ENCODE peak calls at places on chromosomes 3 and 15, in six cellular contexts. H is brain microvascular endothelial cell, N is body of pancreas, O is Peyer's patch, B is left ventricle myocardium inferior, E is A549. P is an unnamed sample.

GRCh38 chr15:69305204-69305931 is 6.7 kb downstream of the PAQR5 start:
- DNase-seq in H (peak; percentile 84), N (peak; percentile 41), O (peak; percentile 76), B (no peak), E (peak; percentile 98), P (no peak)

GRCh38 chr3:119911748-119912147 is 129.8 kb downstream of the NR1I2 start:
- DNase-seq in H (no peak), N (no peak), O (no peak), B (no peak), E (no peak), P (no peak)

GRCh38 chr3:170531557-170532335 is 54.1 kb downstream of the SLC7A14 start:
- DNase-seq in H (no peak), N (no peak), O (no peak), B (no peak), E (no peak), P (no peak)

GRCh38 chr15:38128389-38128788 is 124.2 kb upstream of the SPRED1 start:
- DNase-seq in H (no peak), N (no peak), O (no peak), B (no peak), E (no peak), P (no peak)

GRCh38 chr15:73921257-73921890 is 4.9 kb upstream of the LOXL1 start:
- DNase-seq in H (no peak), N (no peak), O (no peak), B (peak; percentile 81), E (no peak), P (no peak)

GRCh38 chr15:69685524-69686452 is 233.2 kb downstream of the RPLP1 start:
- DNase-seq in H (no peak), N (no peak), O (no peak), B (no peak), E (no peak), P (no peak)

GRCh38 chr3:170740726-170741591 is 129.0 kb downstream of the RPL22L1 start:
- DNase-seq in H (peak; percentile 42), N (no peak), O (peak; percentile 64), B (peak; percentile 33), E (peak; percentile 28), P (no peak)

GRCh38 chr3:194086251-194087075 is 49.5 kb upstream of the HES1 start:
- DNase-seq in H (peak; percentile 27), N (no peak), O (peak; percentile 37), B (no peak), E (no peak), P (no peak)

GRCh38 chr3:134965849-134966248 is 170.8 kb downstream of the EPHB1 start:
- DNase-seq in H (no peak), N (no peak), O (no peak), B (no peak), E (no peak), P (no peak)

GRCh38 chr3:87206635-87207034 is 20.5 kb upstream of the CHMP2B start:
- DNase-seq in H (no peak), N (no peak), O (no peak), B (no peak), E (no peak), P (no peak)

GRCh38 chr3:30073622-30074021 is 532.8 kb upstream of the TGFBR2 start:
- DNase-seq in H (no peak), N (no peak), O (peak; percentile 52), B (no peak), E (no peak), P (no peak)

GRCh38 chr15:81939604-81940440 is 106.0 kb downstream of the MEX3B start:
- DNase-seq in H (peak; percentile 84), N (no peak), O (no peak), B (no peak), E (peak; percentile 28), P (no peak)

GRCh38 chr3:129975332-129976090 is 991 bp downstream of the TRH start:
- DNase-seq in H (no peak), N (no peak), O (no peak), B (peak; percentile 23), E (no peak), P (no peak)

GRCh38 chr15:34927726-34928125 is 41.8 kb downstream of the AQR start:
- DNase-seq in H (no peak), N (no peak), O (no peak), B (no peak), E (peak; percentile 12), P (no peak)

GRCh38 chr3:116322761-116323160 is 122.5 kb downstream of the LSAMP start:
- DNase-seq in H (no peak), N (no peak), O (no peak), B (no peak), E (no peak), P (no peak)
- H3K27ac ChIP-seq in H (no peak overlapping the region), N (no peak overlapping the region), O (no peak overlapping the region), B (no peak overlapping the region), E (no peak overlapping the region), P (no peak overlapping the region)

DNA sequence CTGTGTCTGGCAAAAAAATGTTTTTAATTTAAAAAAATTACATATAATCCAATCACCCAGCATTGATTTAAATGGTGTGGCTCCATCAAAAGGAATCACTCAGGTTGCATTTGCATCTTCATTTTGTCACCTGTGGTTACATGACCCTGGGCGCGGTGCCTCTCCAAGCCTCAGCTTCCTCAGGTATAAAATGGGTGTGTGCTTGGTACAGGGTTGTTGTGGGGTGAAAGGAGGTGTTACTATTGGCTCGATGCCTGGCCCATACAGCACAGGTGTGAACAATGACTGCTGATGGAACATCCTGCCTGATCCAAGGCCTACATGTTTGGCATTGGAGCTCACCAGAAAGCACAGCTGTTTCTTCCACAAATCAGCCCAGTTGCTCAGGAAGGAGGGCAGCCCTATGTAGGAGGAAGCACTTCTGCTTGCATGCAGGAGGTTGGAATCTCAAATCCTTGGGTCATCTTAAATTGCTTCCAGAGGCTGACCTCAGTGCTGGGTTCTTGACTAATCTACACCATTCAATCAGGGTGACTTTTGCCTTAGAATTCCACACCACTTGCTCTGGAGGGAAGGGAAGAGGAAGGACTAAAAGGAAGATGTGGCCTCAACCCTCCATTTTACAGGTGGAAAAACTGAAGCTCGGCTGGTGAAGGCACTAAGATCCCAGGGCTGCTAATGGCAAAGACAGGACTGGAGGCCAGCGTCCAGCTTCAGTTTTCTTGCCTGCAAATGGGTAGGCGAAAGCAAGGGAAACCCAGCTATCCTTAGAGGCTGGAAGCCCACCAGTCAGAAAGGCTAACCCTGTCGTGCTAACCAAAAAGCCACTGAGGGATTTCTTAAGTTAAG is 31.7 kb downstream of the BHLHE40 start:
- DNase-seq in H (no peak), N (no peak), O (peak; percentile 76), B (no peak), E (no peak), P (no peak)
- H3K4me3 ChIP-seq in H (no peak overlapping the region), N (no peak overlapping the region), O (no peak overlapping the region), B (no peak overlapping the region), E (no peak overlapping the region), P (no peak overlapping the region)

GRCh38 chr3:128794788-128795649 is 69.0 kb downstream of the RAB7A start:
- DNase-seq in H (peak; percentile 64), N (peak; percentile 60), O (peak; percentile 79), B (no peak), E (peak; percentile 69), P (peak; percentile 64)
- H3K27ac ChIP-seq in H (no peak overlapping the region), N (no peak overlapping the region), O (peak overlapping the region; percentile 36), B (peak overlapping the region; percentile 68), E (no peak overlapping the region), P (no peak overlapping the region)

DNA sequence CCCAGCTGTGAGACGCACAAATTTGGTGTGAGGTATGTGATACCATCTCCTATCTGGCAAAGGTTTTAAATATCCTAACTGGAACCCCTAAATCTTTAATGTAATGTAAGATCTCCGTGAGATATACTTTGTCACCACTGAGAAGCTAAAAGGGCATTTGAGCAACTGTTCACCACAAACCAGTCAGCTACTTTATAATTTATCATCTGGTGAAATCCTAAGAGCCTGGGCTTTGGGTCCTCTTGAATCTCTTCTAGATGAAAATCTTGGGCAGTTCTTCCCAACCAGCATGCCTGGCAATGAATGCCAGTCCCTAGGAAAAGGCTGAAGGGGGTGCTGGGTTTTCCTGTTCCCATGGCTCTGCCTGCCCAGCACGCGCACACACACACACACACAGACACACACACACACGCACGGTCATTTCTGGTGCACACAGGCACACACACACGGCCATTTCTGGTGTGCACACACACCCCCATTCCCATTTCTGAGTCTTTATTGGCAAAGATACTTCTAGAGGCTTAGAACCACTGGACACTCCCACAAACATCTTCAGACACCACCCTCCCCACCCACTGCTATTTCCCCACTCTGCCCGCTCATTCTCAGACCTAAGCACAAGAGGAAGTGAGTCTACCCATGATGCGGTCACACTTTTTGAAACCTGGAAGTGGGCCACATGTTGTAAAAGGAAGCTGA is 72.6 kb downstream of the MYO1E start:
- DNase-seq in H (peak; percentile 96), N (peak; percentile 47), O (peak; percentile 94), B (peak; percentile 45), E (peak; percentile 91), P (peak; percentile 80)
- H3K4me3 ChIP-seq in H (no peak overlapping the region), N (no peak overlapping the region), O (no peak overlapping the region), B (peak overlapping the region; percentile 9), E (peak overlapping the region; percentile 18), P (peak overlapping the region; percentile 13)

GRCh38 chr3:139355937-139356336 is 12.1 kb downstream of the MRPS22 start:
- DNase-seq in H (no peak), N (no peak), O (no peak), B (no peak), E (no peak), P (no peak)

GRCh38 chr3:139355502-139355901 is 11.7 kb downstream of the MRPS22 start:
- DNase-seq in H (no peak), N (no peak), O (no peak), B (no peak), E (no peak), P (no peak)

GRCh38 chr3:139357899-139358298 is 14.1 kb downstream of the MRPS22 start:
- DNase-seq in H (no peak), N (no peak), O (no peak), B (no peak), E (no peak), P (no peak)

GRCh38 chr3:139354661-139355060 is 10.8 kb downstream of the MRPS22 start:
- DNase-seq in H (no peak), N (no peak), O (no peak), B (no peak), E (no peak), P (no peak)

GRCh38 chr3:139358857-139359562 is 15.2 kb downstream of the MRPS22 start:
- DNase-seq in H (no peak), N (no peak), O (no peak), B (no peak), E (no peak), P (no peak)
- H3K27ac ChIP-seq in H (no peak overlapping the region), N (no peak overlapping the region), O (no peak overlapping the region), B (no peak overlapping the region), E (no peak overlapping the region), P (no peak overlapping the region)

P was measured in CD8-positive, alpha-beta T cell.